ENCODE peak calls at places on chromosomes 13 and 19, in four cellular contexts. E, C, J and S are unnamed samples.
A peak's percentile ranks its signal among the peaks of the same experiment; 100 is the strongest.

GRCh38 chr19:40907968-40908735 is 26.1 kb upstream of the CYP2A7 start:
- DNase-seq in E (peak; percentile 68), C (peak; percentile 81), J (no peak), S (no peak)

GRCh38 chr19:14318873-14319272 is 62.4 kb upstream of the ADGRE5 start:
- DNase-seq in E (no peak), C (peak; percentile 80), J (no peak), S (peak; percentile 16)

GRCh38 chr19:29489182-29489951 is 36.4 kb upstream of the VSTM2B start:
- DNase-seq in E (no peak), C (no peak), J (no peak), S (no peak)

GRCh38 chr19:1106841-1107654 is 3.3 kb downstream of the GPX4 start:
- DNase-seq in E (no peak), C (no peak), J (no peak), S (no peak)

GRCh38 chr19:37950471-37951175 is 43.6 kb downstream of the SIPA1L3 start:
- DNase-seq in E (no peak), C (no peak), J (no peak), S (no peak)

GRCh38 chr13:84121456-84121855 is 239.2 kb upstream of the SLITRK1 start:
- DNase-seq in E (no peak), C (no peak), J (no peak), S (no peak)

GRCh38 chr13:33351324-33351723 is 65.8 kb upstream of the STARD13 start:
- DNase-seq in E (no peak), C (no peak), J (no peak), S (no peak)

GRCh38 chr19:33193864-33194362 is at the start of gene LRP3:
- DNase-seq in E (no peak), C (no peak), J (peak; percentile 46), S (peak; percentile 43)

GRCh38 chr13:64782459-64782858 is 2447.7 kb downstream of the PCDH9 start:
- DNase-seq in E (no peak), C (no peak), J (no peak), S (no peak)

GRCh38 chr19:28218728-28219127 is 994.2 kb downstream of the UQCRFS1 start:
- DNase-seq in E (no peak), C (no peak), J (no peak), S (no peak)

GRCh38 chr19:48090281-48090802 is 20.3 kb downstream of the PLA2G4C start:
- DNase-seq in E (no peak), C (no peak), J (no peak), S (no peak)

GRCh38 chr19:46426035-46426505 is 2.7 kb downstream of the PNMA8C start:
- DNase-seq in E (no peak), C (no peak), J (no peak), S (no peak)

GRCh38 chr13:95155093-95155492 is 146.2 kb downstream of the ABCC4 start:
- DNase-seq in E (no peak), C (no peak), J (no peak), S (no peak)

GRCh38 chr13:95154441-95154886 is 146.8 kb downstream of the ABCC4 start:
- DNase-seq in E (no peak), C (no peak), J (no peak), S (no peak)

GRCh38 chr13:95155504-95155903 is 145.7 kb downstream of the ABCC4 start:
- DNase-seq in E (no peak), C (no peak), J (no peak), S (no peak)

GRCh38 chr13:95153647-95154405 is 147.4 kb downstream of the ABCC4 start:
- DNase-seq in E (no peak), C (no peak), J (no peak), S (no peak)

DNA sequence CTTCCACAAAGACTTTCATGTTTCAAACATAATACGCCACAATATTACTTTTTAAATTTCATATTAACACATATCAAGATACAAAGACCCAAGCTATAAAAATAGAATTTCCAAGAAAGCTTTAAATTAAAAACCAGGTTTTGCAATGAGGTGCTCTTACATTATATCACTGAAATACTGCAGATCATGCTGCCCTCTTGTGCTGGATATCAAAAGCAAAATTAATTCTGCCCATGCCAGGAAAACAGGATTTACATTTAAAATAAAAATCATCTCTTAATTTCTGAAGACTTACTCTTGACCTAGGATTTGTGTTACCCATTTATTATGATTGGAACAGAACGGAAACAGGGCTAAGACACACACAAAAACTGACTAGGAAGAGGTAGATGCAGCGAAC is 145.0 kb downstream of the ABCC4 start:
- DNase-seq in E (no peak), C (no peak), J (no peak), S (no peak)
- TF ChIP-seq CTCF in E (no peak), C (no peak), J (peak; percentile 50), S (peak; percentile 65)

GRCh38 chr19:2721570-2722540 is 683 bp upstream of the DIRAS1 start:
- DNase-seq in E (no peak), C (no peak), J (no peak), S (no peak)

GRCh38 chr19:2720777-2721569 is at the start of gene DIRAS1:
- DNase-seq in E (no peak), C (peak; percentile 77), J (no peak), S (peak; percentile 45)

GRCh38 chr19:2717638-2718541 is 3.3 kb downstream of the DIRAS1 start:
- DNase-seq in E (no peak), C (no peak), J (no peak), S (no peak)

GRCh38 chr19:2719232-2719735 is 1.9 kb downstream of the DIRAS1 start:
- DNase-seq in E (no peak), C (no peak), J (no peak), S (no peak)

DNA sequence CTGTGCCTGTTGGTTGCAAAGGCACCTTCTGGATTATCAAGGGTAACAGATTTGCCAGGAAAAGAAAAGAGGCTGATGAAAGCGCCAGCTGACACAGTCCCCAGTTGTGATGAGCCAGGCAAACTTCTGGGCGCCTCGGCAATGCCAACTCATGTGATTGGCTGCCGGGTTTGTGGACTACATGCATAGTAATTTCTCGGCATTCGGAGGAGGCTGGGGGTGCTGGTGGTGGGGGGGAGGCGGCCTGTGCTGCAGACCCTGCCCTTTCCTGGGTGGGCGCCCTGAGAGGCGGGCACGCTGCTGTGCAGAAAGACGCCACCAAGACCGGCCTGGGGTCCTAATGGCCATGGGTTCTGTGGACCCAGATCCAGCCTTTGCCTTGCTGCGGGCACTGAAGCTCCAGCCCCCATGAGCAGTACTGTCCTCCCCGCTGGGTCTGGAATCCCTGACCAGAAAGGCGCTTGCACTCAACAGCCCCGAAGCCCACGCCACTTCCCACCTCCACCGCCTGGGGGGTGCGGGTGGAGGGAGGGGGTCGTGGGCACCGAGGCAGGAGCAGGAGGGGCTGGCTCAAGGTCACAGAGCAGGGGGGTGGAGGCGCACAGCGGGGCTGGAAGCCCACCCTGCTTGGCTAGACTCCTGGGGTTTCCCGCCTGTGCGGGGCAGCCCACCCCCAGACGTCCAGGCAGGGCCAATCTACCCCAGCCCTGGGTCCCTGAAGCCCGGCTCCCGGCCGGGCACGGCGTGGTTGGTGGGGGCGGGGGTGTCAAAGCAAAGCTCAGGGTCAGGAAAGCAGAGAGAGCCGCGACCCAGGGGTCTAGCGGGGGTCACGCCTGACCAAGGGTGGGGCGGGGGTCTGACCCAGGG is 1.0 kb downstream of the DIRAS1 start:
- DNase-seq in E (no peak), C (peak; percentile 76), J (no peak), S (peak; percentile 18)
- TF ChIP-seq CTCF in E (no peak), C (no peak), J (no peak), S (no peak)

DNA sequence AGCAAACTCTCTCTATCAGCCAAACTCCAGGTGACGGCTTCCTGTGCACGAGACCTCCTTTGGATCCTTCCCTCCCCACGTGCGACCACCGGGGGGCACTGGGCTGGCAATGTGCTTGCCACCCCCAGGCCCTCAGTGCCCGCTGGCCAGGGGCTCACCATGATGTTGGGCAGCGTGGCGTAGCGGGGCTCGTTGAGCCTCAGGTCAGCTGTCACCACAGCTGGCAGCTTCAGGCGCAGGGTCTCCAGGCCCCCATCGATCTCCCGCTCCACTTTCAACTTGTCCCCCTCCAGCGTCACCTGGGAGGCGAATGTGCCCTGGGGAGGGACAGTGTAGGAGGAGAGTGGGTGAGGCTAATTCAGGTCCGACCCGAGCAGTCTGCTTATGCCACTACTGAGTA is 4.8 kb upstream of the VSIG10L start:
- DNase-seq in E (no peak), C (no peak), J (no peak), S (no peak)
- TF ChIP-seq CTCF in E (no peak), C (peak; percentile 54), J (no peak), S (no peak)

DNA sequence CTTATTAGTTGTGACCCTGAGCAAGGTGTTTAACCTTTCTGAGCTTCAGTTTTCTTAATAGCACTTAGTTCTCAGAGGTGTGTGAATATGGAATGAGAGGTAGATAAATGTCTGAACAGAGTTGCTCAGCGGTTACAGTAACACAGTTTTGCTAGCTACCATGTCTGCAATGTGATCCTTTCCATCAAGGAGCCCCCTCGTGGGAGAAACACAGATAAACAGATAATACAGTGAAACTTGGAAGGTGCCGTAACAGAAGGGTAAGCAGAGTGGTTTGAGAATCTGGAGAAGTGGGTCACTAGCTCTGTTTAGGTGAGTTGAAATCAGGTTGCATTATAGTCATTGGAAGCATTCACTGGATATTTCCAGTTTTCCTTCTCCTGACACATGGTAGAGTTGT is 38.9 kb downstream of the IRS2 start:
- DNase-seq in E (no peak), C (no peak), J (no peak), S (no peak)
- TF ChIP-seq CTCF in E (no peak), C (no peak), J (no peak), S (peak; percentile 26)

GRCh38 chr19:35592226-35592625 is 6.3 kb downstream of the PMIS2 start:
- DNase-seq in E (no peak), C (peak; percentile 53), J (no peak), S (no peak)
- TF ChIP-seq CTCF in E (peak; percentile 48), C (peak; percentile 33), J (peak; percentile 48), S (peak; percentile 67)

GRCh38 chr13:88217372-88217771 is 546.2 kb downstream of the SLITRK5 start:
- DNase-seq in E (no peak), C (no peak), J (no peak), S (no peak)
- TF ChIP-seq CTCF in E (no peak), C (no peak), J (no peak), S (no peak)

GRCh38 chr13:48994731-48995130 is 19.0 kb downstream of the FNDC3A start:
- DNase-seq in E (no peak), C (no peak), J (no peak), S (no peak)

GRCh38 chr13:49000247-49000646 is 24.5 kb downstream of the FNDC3A start:
- DNase-seq in E (no peak), C (no peak), J (no peak), S (no peak)

GRCh38 chr13:48993150-48993549 is 17.4 kb downstream of the FNDC3A start:
- DNase-seq in E (no peak), C (no peak), J (no peak), S (no peak)

GRCh38 chr13:48998893-48999292 is 23.2 kb downstream of the FNDC3A start:
- DNase-seq in E (no peak), C (no peak), J (no peak), S (no peak)
- TF ChIP-seq CTCF in E (no peak), C (no peak), J (no peak), S (no peak)

GRCh38 chr19:49856574-49857021 is 5.6 kb downstream of the PTOV1 start:
- DNase-seq in E (no peak), C (no peak), J (peak; percentile 7), S (no peak)
- TF ChIP-seq CTCF in E (no peak), C (no peak), J (no peak), S (no peak)

DNA sequence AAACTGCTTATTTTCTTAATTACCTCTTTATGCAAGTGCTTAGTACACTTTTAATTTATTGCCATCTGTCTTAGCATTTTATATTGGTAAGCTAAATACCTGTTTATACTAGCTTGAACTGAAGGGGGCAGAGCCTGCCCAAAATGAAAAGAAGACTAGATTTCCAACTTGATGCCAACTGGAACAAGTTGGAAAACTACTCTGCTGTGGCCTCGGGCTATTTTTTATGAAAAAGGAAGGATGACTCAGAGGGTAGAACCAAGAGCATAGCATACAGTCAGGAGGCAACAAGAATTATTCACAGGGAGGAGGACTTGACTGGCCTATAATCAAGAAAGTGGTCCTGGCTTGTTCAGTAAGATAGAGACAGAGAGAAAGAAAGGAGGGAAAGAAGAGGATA is 150.3 kb downstream of the NDFIP2 start:
- DNase-seq in E (no peak), C (no peak), J (no peak), S (no peak)
- TF ChIP-seq CTCF in E (no peak), C (no peak), J (peak; percentile 61), S (peak; percentile 46)